ENCODE peak calls at places on chromosomes 16 and 17, in seven cellular contexts. One of them, this sample, is unnamed.

GRCh38 chr17:57438031-57438731 is 181.9 kb downstream of the MSI2 start:
- DNase-seq in HT1080: no peak
- DNase-seq in KBM-7: no peak
- DNase-seq in IMR-90: no peak
- DNase-seq in keratinocyte: no peak
- DNase-seq in lung: no peak
- DNase-seq in SK-N-SH: peak; percentile 78
- DNase-seq in this sample: no peak

GRCh38 chr17:81741049-81741593 is 29.0 kb downstream of the SLC25A10 start:
- DNase-seq in HT1080: no peak
- DNase-seq in KBM-7: no peak
- DNase-seq in IMR-90: no peak
- DNase-seq in keratinocyte: no peak
- DNase-seq in lung: no peak
- DNase-seq in SK-N-SH: no peak
- DNase-seq in this sample: no peak

GRCh38 chr17:57574040-57574513 is 171.0 kb downstream of the CCDC182 start:
- DNase-seq in HT1080: no peak
- DNase-seq in KBM-7: no peak
- DNase-seq in IMR-90: peak; percentile 43
- DNase-seq in keratinocyte: no peak
- DNase-seq in lung: no peak
- DNase-seq in SK-N-SH: no peak
- DNase-seq in this sample: no peak

GRCh38 chr16:11676799-11677198 is 8.5 kb downstream of the SNN start:
- DNase-seq in HT1080: no peak
- DNase-seq in KBM-7: no peak
- DNase-seq in IMR-90: no peak
- DNase-seq in keratinocyte: no peak
- DNase-seq in lung: no peak
- DNase-seq in SK-N-SH: no peak
- DNase-seq in this sample: no peak

GRCh38 chr17:62090021-62090824 is 25.1 kb upstream of the MED13 start:
- DNase-seq in HT1080: no peak
- DNase-seq in KBM-7: no peak
- DNase-seq in IMR-90: no peak
- DNase-seq in keratinocyte: no peak
- DNase-seq in lung: no peak
- DNase-seq in SK-N-SH: no peak
- DNase-seq in this sample: no peak

GRCh38 chr17:63993368-63993990 is 4.7 kb upstream of the PRR29 start:
- DNase-seq in HT1080: no peak
- DNase-seq in KBM-7: no peak
- DNase-seq in IMR-90: no peak
- DNase-seq in keratinocyte: no peak
- DNase-seq in lung: no peak
- DNase-seq in SK-N-SH: peak; percentile 19
- DNase-seq in this sample: no peak

GRCh38 chr17:64148017-64148631 is 18.2 kb upstream of the ERN1 start:
- DNase-seq in HT1080: peak; percentile 58
- DNase-seq in KBM-7: peak; percentile 41
- DNase-seq in IMR-90: no peak
- DNase-seq in keratinocyte: no peak
- DNase-seq in lung: no peak
- DNase-seq in SK-N-SH: peak; percentile 78
- DNase-seq in this sample: no peak

GRCh38 chr17:78724544-78724943 is 57.5 kb downstream of the CYTH1 start:
- DNase-seq in HT1080: no peak
- DNase-seq in KBM-7: no peak
- DNase-seq in IMR-90: no peak
- DNase-seq in keratinocyte: no peak
- DNase-seq in lung: no peak
- DNase-seq in SK-N-SH: peak; percentile 81
- DNase-seq in this sample: no peak

GRCh38 chr16:69535123-69536050 is 30.4 kb upstream of the NFAT5 start:
- DNase-seq in HT1080: peak; percentile 61
- DNase-seq in KBM-7: no peak
- DNase-seq in IMR-90: peak; percentile 65
- DNase-seq in keratinocyte: peak; percentile 41
- DNase-seq in lung: no peak
- DNase-seq in SK-N-SH: no peak
- DNase-seq in this sample: no peak

GRCh38 chr16:57092786-57093301 is 461 bp downstream of the CPNE2 start:
- DNase-seq in HT1080: no peak
- DNase-seq in KBM-7: peak; percentile 35
- DNase-seq in IMR-90: no peak
- DNase-seq in keratinocyte: no peak
- DNase-seq in lung: no peak
- DNase-seq in SK-N-SH: peak; percentile 85
- DNase-seq in this sample: peak; percentile 54

GRCh38 chr16:82509636-82510035 is 117.1 kb upstream of the CDH13 start:
- DNase-seq in HT1080: peak; percentile 53
- DNase-seq in KBM-7: no peak
- DNase-seq in IMR-90: no peak
- DNase-seq in keratinocyte: no peak
- DNase-seq in lung: no peak
- DNase-seq in SK-N-SH: no peak
- DNase-seq in this sample: no peak

GRCh38 chr17:75812096-75813001 is 27.7 kb downstream of the UNK start:
- DNase-seq in HT1080: no peak
- DNase-seq in KBM-7: no peak
- DNase-seq in IMR-90: peak; percentile 13
- DNase-seq in keratinocyte: no peak
- DNase-seq in lung: no peak
- DNase-seq in SK-N-SH: peak; percentile 20
- DNase-seq in this sample: no peak

GRCh38 chr17:43723697-43724359 is 34.8 kb downstream of the SOST start:
- DNase-seq in HT1080: peak; percentile 83
- DNase-seq in KBM-7: no peak
- DNase-seq in IMR-90: peak; percentile 70
- DNase-seq in keratinocyte: no peak
- DNase-seq in lung: no peak
- DNase-seq in SK-N-SH: no peak
- DNase-seq in this sample: no peak

GRCh38 chr17:6677158-6677831 is 25.7 kb downstream of the C17orf100 start:
- DNase-seq in HT1080: peak; percentile 64
- DNase-seq in KBM-7: peak; percentile 68
- DNase-seq in IMR-90: peak; percentile 3
- DNase-seq in keratinocyte: no peak
- DNase-seq in lung: no peak
- DNase-seq in SK-N-SH: no peak
- DNase-seq in this sample: no peak

This sample was measured in T-helper 17 cell.